ENCODE peak calls at places on chromosomes 13 and 19, in eight cellular contexts. J, C, P, O, L, F, V and W are unnamed samples.

GRCh38 chr19:28634837-28635236 is 578.1 kb downstream of the UQCRFS1 start:
- DNase-seq in L (no peak), F (no peak), J (no peak), P (no peak), V (no peak), C (no peak), O (no peak), W (no peak)

GRCh38 chr19:37969695-37970094 is 62.7 kb downstream of the SIPA1L3 start:
- DNase-seq in C (no peak), P (no peak), J (no peak), O (no peak), V (no peak), L (no peak), F (peak), W (no peak)

GRCh38 chr13:21511841-21512240 is 52.7 kb upstream of the ZDHHC20 start:
- DNase-seq in O (peak), L (no peak), C (no peak), F (no peak), J (no peak), V (no peak), P (no peak), W (no peak)

GRCh38 chr13:74280795-74281490 is 146.7 kb upstream of the KLF12 start:
- DNase-seq in J (no peak), O (peak), V (no peak), P (no peak), C (no peak), F (no peak), L (no peak), W (no peak)

GRCh38 chr13:44506719-44507118 is 69.4 kb downstream of the TSC22D1 start:
- DNase-seq in O (no peak), J (no peak), P (no peak), F (no peak), C (no peak), V (no peak), L (no peak), W (no peak)

GRCh38 chr13:75329097-75329496 is 152.9 kb downstream of the TBC1D4 start:
- DNase-seq in C (no peak), F (no peak), V (no peak), L (no peak), J (no peak), P (no peak), O (no peak), W (no peak)

GRCh38 chr19:20279516-20279915 is 112.5 kb downstream of the ZNF486 start:
- DNase-seq in O (no peak), P (no peak), V (no peak), C (no peak), J (no peak), F (no peak), L (no peak), W (no peak)

GRCh38 chr13:84607614-84608013 is 725.3 kb upstream of the SLITRK1 start:
- DNase-seq in V (no peak), L (no peak), C (no peak), P (no peak), O (peak), J (no peak), F (no peak), W (no peak)

GRCh38 chr13:53198017-53198416 is 169.4 kb downstream of the OLFM4 start:
- DNase-seq in J (no peak), V (no peak), P (no peak), O (no peak), F (no peak), L (no peak), C (no peak), W (no peak)

GRCh38 chr19:2375341-2376121 is 15.5 kb downstream of the TMPRSS9 start:
- DNase-seq in F (no peak), O (no peak), L (no peak), J (no peak), V (no peak), P (no peak), C (no peak), W (no peak)

GRCh38 chr19:7868326-7868670 is 5.9 kb downstream of the PRR36 start:
- DNase-seq in F (no peak), V (peak), J (peak), P (no peak), O (no peak), C (no peak), L (no peak), W (no peak)

GRCh38 chr13:46198794-46199193 is 12.9 kb upstream of the LRRC63 start:
- DNase-seq in F (no peak), J (no peak), O (no peak), C (no peak), P (no peak), L (no peak), V (no peak), W (peak)

GRCh38 chr13:71864094-71864980 is 2.7 kb downstream of the DACH1 start:
- DNase-seq in P (peak), V (no peak), F (peak), L (no peak), J (no peak), C (peak), O (no peak), W (peak)

GRCh38 chr13:44815507-44816074 is 173.7 kb downstream of the NUFIP1 start:
- DNase-seq in J (peak), O (peak), C (no peak), P (no peak), L (peak), V (no peak), F (no peak), W (no peak)

GRCh38 chr19:14409157-14410053 is 9.7 kb downstream of the DDX39A start:
- DNase-seq in F (no peak), J (no peak), P (no peak), O (no peak), L (no peak), C (no peak), V (no peak), W (no peak)
- TF ChIP-seq POLR2A in F (no peak), J (no peak), P (no peak), O (no peak), L (no peak), C (no peak), V (no peak), W (no peak)

GRCh38 chr19:44893704-44894103 is 2.6 kb downstream of the TOMM40 start:
- DNase-seq in V (no peak), J (no peak), L (no peak), P (no peak), O (no peak), C (no peak), F (no peak), W (no peak)

GRCh38 chr19:44889830-44890365 is 1.2 kb upstream of the TOMM40 start:
- DNase-seq in P (no peak), O (no peak), L (no peak), J (no peak), C (no peak), V (no peak), F (no peak), W (no peak)

GRCh38 chr19:44892932-44893331 is 1.9 kb downstream of the TOMM40 start:
- DNase-seq in J (no peak), P (no peak), C (no peak), F (no peak), O (no peak), V (no peak), L (no peak), W (no peak)

GRCh38 chr19:44890366-44891015 is 563 bp upstream of the TOMM40 start:
- DNase-seq in F (no peak), P (no peak), C (no peak), V (no peak), J (peak), L (peak), O (peak), W (peak)

DNA sequence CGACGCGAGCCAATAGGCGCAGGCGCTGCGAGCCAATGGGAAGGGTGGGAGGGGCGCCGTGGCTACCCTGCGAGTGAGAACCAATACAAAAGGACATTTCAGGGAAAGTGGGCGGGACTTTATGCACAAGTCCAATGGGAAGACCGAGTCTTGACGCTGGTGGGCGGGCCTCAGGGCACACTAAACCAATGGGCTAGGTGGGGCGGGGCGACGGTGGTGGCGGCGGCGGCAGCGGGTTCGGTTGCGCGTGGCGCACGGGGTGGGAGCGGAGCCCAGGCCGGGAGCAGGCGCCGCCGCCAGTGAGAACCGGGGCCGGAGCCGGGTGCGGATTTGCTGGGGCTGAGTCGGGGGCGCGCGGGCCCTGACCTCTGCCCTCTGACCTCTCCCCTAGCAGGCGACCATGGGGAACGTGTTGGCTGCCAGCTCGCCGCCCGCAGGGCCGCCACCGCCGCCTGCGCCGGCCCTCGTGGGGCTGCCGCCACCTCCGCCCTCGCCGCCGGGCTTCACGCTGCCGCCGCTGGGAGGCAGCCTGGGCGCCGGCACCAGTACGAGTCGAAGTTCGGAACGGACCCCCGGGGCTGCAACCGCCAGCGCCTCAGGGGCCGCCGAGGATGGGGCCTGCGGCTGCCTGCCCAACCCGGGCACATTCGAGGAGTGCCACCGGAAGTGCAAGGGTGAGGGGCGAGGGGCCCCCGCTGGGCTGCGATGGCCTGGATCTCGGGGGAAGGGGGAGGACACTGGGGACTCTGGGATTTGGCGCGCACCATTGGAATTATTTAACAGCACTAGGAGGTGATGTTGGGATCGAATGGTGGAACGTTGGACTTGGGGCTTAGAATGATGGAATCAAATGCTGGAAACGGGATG is at the start of gene TOMM40:
- DNase-seq in O (peak), L (no peak), F (peak), V (peak), C (peak), P (peak), J (peak), W (peak)
- TF ChIP-seq POLR2A in O (peak), L (no peak), F (no peak), V (no peak), C (peak), P (peak), J (peak), W (no peak)

GRCh38 chr13:27620377-27621115 is at the start of gene LNX2:
- DNase-seq in V (peak), C (peak), O (peak), P (peak), J (peak), L (peak), F (peak), W (peak)
- TF ChIP-seq POLR2A in V (no peak), C (peak), O (no peak), P (peak), J (no peak), L (peak), F (no peak), W (peak)

DNA sequence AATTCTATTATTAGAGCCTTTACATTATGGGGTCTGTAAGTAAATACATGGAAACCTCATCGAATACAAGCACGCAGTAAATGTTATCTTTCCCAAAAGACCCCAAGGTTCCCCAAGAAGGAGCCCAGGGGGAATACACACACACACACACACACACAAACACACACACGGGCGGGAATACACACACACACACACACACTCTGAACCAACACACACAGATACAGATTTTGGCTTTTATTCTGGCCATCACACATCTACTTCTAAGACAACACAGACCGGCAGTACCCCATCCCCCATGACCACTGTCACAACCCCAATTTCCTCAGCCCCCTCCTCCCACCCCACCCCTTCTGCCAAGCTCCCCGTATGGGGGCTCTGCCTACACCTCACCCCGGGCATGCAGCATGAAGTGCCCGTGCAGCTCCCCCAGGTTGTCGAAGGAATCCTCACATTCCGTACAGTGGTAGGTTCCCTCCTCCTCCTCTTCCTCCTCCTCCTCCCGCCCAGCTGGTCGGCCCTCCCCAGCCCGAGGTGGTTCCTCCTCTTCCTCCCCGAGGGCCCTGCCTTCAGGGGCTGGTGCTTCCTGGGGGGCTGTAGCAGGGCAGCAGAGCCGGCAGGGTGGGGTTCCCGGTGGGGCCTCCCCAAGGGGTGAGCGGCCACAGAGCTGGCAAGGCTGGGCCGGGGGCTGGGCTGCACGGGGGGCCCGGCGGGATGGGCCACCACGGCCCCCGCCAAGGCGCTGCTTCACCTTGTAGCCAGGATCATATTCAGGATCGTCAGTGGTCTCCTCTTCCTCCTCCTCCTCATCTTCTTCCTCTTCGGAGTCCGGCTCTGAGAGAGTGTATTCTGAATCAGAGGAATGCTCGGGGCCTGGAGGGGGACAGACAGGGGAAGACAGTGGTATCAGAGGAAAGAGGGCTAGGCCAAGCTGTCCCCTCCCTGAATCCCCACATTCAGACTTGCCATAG is 4.4 kb upstream of the SRRM5 start:
- DNase-seq in F (no peak), C (no peak), P (no peak), O (no peak), J (no peak), L (no peak), V (no peak), W (no peak)
- TF ChIP-seq POLR2A in F (no peak), C (no peak), P (no peak), O (no peak), J (no peak), L (no peak), V (no peak), W (no peak)

GRCh38 chr19:49327878-49328544 is 3.0 kb upstream of the SLC6A16 start:
- DNase-seq in P (no peak), O (peak), L (peak), F (no peak), V (no peak), C (no peak), J (peak), W (no peak)
- TF ChIP-seq POLR2A in P (no peak), O (no peak), L (no peak), F (no peak), V (no peak), C (no peak), J (no peak), W (no peak)

GRCh38 chr19:18725755-18726416 is 42.4 kb downstream of the CRTC1 start:
- DNase-seq in C (no peak), O (no peak), F (no peak), P (no peak), L (no peak), V (no peak), J (no peak), W (no peak)

GRCh38 chr19:18726846-18727245 is 43.4 kb downstream of the CRTC1 start:
- DNase-seq in P (no peak), C (no peak), F (no peak), J (no peak), V (no peak), L (no peak), O (no peak), W (no peak)

GRCh38 chr19:18729933-18730530 is 46.6 kb downstream of the CRTC1 start:
- DNase-seq in L (no peak), V (no peak), J (no peak), P (no peak), C (no peak), F (no peak), O (no peak), W (no peak)

GRCh38 chr19:18723871-18724377 is 40.4 kb downstream of the CRTC1 start:
- DNase-seq in P (no peak), L (no peak), C (no peak), V (no peak), J (no peak), O (no peak), F (no peak), W (no peak)

DNA sequence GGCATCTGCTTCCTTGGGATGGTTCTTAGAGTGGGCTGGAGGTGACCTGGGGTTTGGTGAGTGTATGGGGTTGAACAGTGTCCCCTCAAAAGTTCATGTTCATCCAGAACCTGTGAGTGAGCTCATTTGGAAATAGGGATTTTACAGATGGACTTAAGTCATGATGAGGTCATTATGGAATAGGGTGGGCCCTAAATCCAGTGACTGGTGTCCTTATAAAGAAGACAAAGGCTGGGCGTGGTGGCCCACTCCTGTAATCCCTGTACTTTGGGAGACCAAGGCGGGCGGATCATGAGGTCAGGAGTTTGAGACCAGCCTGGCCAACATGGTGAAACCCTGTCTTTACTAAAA is 42.9 kb downstream of the CRTC1 start:
- DNase-seq in J (no peak), C (no peak), O (no peak), L (no peak), V (no peak), F (no peak), P (no peak), W (no peak)
- TF ChIP-seq POLR2A in J (no peak), C (no peak), O (no peak), L (no peak), V (no peak), F (no peak), P (no peak), W (no peak)

DNA sequence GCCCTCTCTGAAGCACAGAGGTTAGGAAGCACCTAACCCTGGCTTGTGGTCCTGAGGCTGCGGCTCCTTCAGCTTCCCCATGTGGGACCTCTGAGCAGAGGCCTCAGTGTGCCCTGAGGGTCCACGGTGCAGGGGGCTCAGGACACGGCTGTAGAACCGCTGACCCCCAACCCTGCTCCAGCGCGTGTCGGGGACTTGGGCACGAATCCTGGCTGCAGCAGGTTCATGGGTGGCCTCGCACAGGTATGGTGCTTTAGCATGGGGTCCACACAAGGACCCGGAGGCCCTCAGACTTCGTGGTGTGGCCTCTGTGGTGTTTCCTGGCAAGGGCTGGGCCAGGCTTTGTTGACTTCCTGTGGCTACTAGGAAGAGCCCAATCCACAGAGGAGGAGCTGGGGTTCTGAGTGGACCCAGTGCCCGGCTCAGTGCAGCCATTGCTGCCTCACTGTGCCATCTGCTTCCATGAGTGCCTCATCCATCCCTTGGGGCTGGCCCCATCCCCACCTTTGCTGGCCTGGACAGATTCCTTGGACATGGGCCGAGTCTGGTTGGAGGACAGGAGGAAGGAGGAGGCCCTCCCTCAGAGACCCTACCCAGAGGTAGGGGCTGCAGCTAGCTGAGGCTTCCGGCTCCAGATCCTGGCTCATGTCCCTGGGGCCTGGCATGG is 24.5 kb downstream of the ZBTB7A start:
- DNase-seq in J (no peak), O (no peak), C (no peak), F (no peak), P (no peak), V (no peak), L (no peak), W (no peak)
- TF ChIP-seq POLR2A in J (no peak), O (no peak), C (no peak), F (no peak), P (no peak), V (no peak), L (no peak), W (no peak)

GRCh38 chr13:113862766-113863510 is 938 bp downstream of the GAS6 start:
- DNase-seq in F (peak), L (no peak), O (no peak), V (peak), J (no peak), C (peak), P (peak), W (peak)
- TF ChIP-seq POLR2A in F (no peak), L (no peak), O (no peak), V (no peak), J (no peak), C (no peak), P (peak), W (no peak)

GRCh38 chr19:48492925-48493717 is 18.5 kb downstream of the LMTK3 start:
- DNase-seq in F (peak), C (peak), V (peak), L (peak), P (peak), J (peak), O (peak), W (peak)
- TF ChIP-seq POLR2A in F (peak), C (peak), V (no peak), L (peak), P (peak), J (peak), O (no peak), W (no peak)

DNA sequence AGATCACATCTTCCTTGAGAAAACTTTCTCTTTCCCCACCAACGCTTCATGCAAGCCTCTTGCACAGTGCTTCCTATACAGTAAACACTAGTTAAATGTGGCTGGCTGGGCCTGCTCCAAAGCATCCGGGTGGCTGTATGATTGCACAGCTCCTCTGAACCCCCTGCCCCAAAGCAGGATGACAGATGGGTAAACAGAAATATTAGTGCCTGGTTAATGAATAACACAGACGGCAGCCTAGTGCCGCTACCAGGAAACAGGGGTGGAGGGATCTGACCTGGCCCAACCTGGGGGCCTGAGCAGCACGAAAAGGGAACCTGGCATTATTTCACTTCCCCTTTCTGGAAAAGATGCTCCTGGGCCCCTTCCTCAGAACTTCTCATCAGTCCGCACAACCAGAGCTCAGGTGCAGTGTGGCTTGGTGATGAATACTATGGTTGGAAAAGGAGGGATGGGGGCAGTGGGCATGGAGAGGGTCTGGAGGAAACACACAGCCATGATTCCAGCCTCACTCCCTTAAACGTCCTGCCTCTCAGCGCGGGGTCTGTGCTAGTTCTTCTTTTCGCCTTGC is 10.8 kb downstream of the FFAR2 start:
- DNase-seq in F (no peak), V (peak), P (no peak), L (no peak), C (no peak), J (peak), O (no peak), W (no peak)
- TF ChIP-seq POLR2A in F (no peak), V (no peak), P (no peak), L (no peak), C (no peak), J (no peak), O (no peak), W (no peak)